ENCODE peak calls at places on chromosomes 16 and 17, in seven cellular contexts. G is upper lobe of right lung, I is C1 segment of cervical spinal cord, J is EL, L is GM19239, Z is WERI-Rb-1, K is HEK293T. A is an unnamed sample.

GRCh38 chr17:30961213-30962188 is 9.3 kb upstream of the RNF135 start:
- DNase-seq in J (no peak), L (no peak), K (no peak), G (no peak), Z (no peak), I (no peak), A (no peak)

GRCh38 chr16:1244881-1245280 is 4.4 kb downstream of the TPSAB1 start:
- DNase-seq in G (no peak), Z (peak), I (no peak), K (no peak), J (no peak), L (no peak), A (peak)

GRCh38 chr17:21467196-21467595 is 91.0 kb downstream of the KCNJ12 start:
- DNase-seq in G (no peak), K (no peak), J (no peak), L (no peak), I (no peak), Z (no peak), A (no peak)

GRCh38 chr17:74165811-74166365 is 37.6 kb upstream of the RPL38 start:
- DNase-seq in I (no peak), L (no peak), K (no peak), J (no peak), Z (peak), G (peak), A (peak)

GRCh38 chr17:258906-259305 is 77.5 kb upstream of the DOC2B start:
- DNase-seq in L (no peak), Z (no peak), I (no peak), G (no peak), J (no peak), K (no peak), A (no peak)

GRCh38 chr17:70661342-70662222 is 492.2 kb downstream of the KCNJ2 start:
- DNase-seq in J (peak), G (no peak), Z (no peak), L (no peak), K (peak), I (no peak), A (no peak)

GRCh38 chr17:4488989-4489595 is 9.6 kb upstream of the SPNS2 start:
- DNase-seq in K (no peak), Z (no peak), I (no peak), G (peak), J (no peak), L (no peak), A (no peak)

GRCh38 chr17:75487351-75488070 is 27.8 kb downstream of the CASKIN2 start:
- DNase-seq in J (no peak), L (peak), Z (no peak), K (no peak), I (no peak), G (peak), A (peak)

GRCh38 chr17:40490982-40491381 is 10.4 kb downstream of the TNS4 start:
- DNase-seq in G (no peak), J (no peak), Z (no peak), I (no peak), K (no peak), L (no peak), A (no peak)

GRCh38 chr16:81548901-81549546 is 104.4 kb downstream of the CMIP start:
- DNase-seq in K (no peak), I (no peak), G (no peak), Z (no peak), L (no peak), J (no peak), A (no peak)

GRCh38 chr17:1058423-1059130 is 61.6 kb downstream of the TIMM22 start:
- DNase-seq in J (peak), Z (peak), G (peak), K (peak), I (no peak), L (no peak), A (no peak)

GRCh38 chr17:39952665-39953470 is 9.9 kb upstream of the GSDMA start:
- DNase-seq in G (peak), J (peak), I (peak), Z (peak), L (peak), K (peak), A (peak)

GRCh38 chr16:886802-887731 is 83.7 kb downstream of the LMF1 start:
- DNase-seq in L (no peak), G (no peak), K (peak), Z (no peak), J (no peak), I (peak), A (peak)

GRCh38 chr17:80182845-80183223 is 13.0 kb downstream of the CARD14 start:
- DNase-seq in I (no peak), Z (no peak), J (no peak), L (no peak), G (no peak), K (no peak), A (no peak)

GRCh38 chr16:86631441-86631840 is 53.1 kb downstream of the FOXL1 start:
- DNase-seq in I (no peak), K (no peak), G (peak), Z (no peak), J (peak), L (no peak), A (no peak)

GRCh38 chr16:80346160-80346632 is 194.6 kb upstream of the DYNLRB2 start:
- DNase-seq in L (no peak), K (no peak), G (no peak), Z (no peak), I (no peak), J (no peak), A (no peak)

GRCh38 chr17:34010534-34010933 is 244.6 kb upstream of the CCL2 start:
- DNase-seq in K (no peak), I (no peak), L (no peak), Z (no peak), J (no peak), G (no peak), A (no peak)

GRCh38 chr17:75521951-75522727 is 3.4 kb upstream of the LLGL2 start:
- DNase-seq in Z (no peak), J (no peak), L (no peak), K (no peak), G (peak), I (no peak), A (no peak)

GRCh38 chr17:22507823-22508222 is 815.5 kb downstream of the KCNJ18 start:
- DNase-seq in J (no peak), G (no peak), K (no peak), I (no peak), Z (peak), L (no peak), A (no peak)

GRCh38 chr17:81456798-81457197 is 55.8 kb downstream of the ACTG1 start:
- DNase-seq in Z (peak), J (no peak), K (no peak), G (no peak), I (no peak), L (no peak), A (no peak)

GRCh38 chr17:64641499-64641898 is 20.6 kb downstream of the SMURF2 start:
- DNase-seq in I (no peak), G (no peak), Z (no peak), J (peak), K (peak), L (no peak), A (no peak)

GRCh38 chr17:40526668-40527067 is 25.2 kb upstream of the TNS4 start:
- DNase-seq in I (no peak), L (no peak), G (peak), J (no peak), Z (peak), K (no peak), A (peak)

GRCh38 chr17:45946841-45947256 is 52.2 kb upstream of the STH start:
- DNase-seq in J (no peak), Z (no peak), I (peak), G (no peak), K (no peak), L (no peak), A (no peak)

GRCh38 chr17:78789663-78790181 is 7.6 kb upstream of the CYTH1 start:
- DNase-seq in J (peak), Z (no peak), L (no peak), G (peak), K (no peak), I (no peak), A (peak)

GRCh38 chr16:57592591-57593003 is 35.8 kb upstream of the ADGRG1 start:
- DNase-seq in G (no peak), I (no peak), L (no peak), Z (no peak), J (no peak), K (no peak), A (no peak)

GRCh38 chr16:72313903-72314302 is 141.9 kb upstream of the PMFBP1 start:
- DNase-seq in I (no peak), L (no peak), K (no peak), Z (no peak), G (no peak), J (no peak), A (no peak)

GRCh38 chr16:82612263-82612662 is 14.5 kb upstream of the CDH13 start:
- DNase-seq in L (no peak), J (no peak), I (no peak), Z (no peak), K (no peak), G (no peak), A (no peak)

GRCh38 chr17:1787301-1787902 is 25.5 kb downstream of the SERPINF1 start:
- DNase-seq in Z (no peak), G (no peak), J (peak), L (no peak), K (peak), I (no peak), A (peak)

A was measured in sigmoid colon.